ENCODE peak calls at places on chromosomes 5 and 9, in five cellular contexts. X, N, R, S and C are unnamed samples.
A peak's percentile ranks its signal among the peaks of the same experiment; 100 is the strongest.

GRCh38 chr5:142447887-142448286 is 123.1 kb upstream of the SPRY4 start:
- DNase-seq in X (no peak), N (no peak), R (no peak), S (no peak), C (no peak)

GRCh38 chr5:3105581-3105980 is 354.1 kb upstream of the IRX2 start:
- DNase-seq in X (no peak), N (no peak), R (no peak), S (no peak), C (no peak)

GRCh38 chr9:78644359-78644758 is 347.4 kb downstream of the PSAT1 start:
- DNase-seq in X (no peak), N (no peak), R (no peak), S (no peak), C (no peak)

GRCh38 chr5:14685757-14686156 is 21.2 kb downstream of the OTULIN start:
- DNase-seq in X (peak; percentile 27), N (no peak), R (no peak), S (no peak), C (peak; percentile 70)

GRCh38 chr9:38393128-38393809 is 767 bp downstream of the ALDH1B1 start:
- DNase-seq in X (no peak), N (no peak), R (no peak), S (no peak), C (no peak)

GRCh38 chr5:64165500-64166200 is at the start of gene RNF180:
- DNase-seq in X (peak; percentile 32), N (no peak), R (peak; percentile 15), S (peak; percentile 72), C (no peak)

GRCh38 chr5:95549030-95549429 is 5.7 kb downstream of the SKIC3 start:
- DNase-seq in X (no peak), N (no peak), R (no peak), S (no peak), C (no peak)

GRCh38 chr9:69570091-69570451 is 102.1 kb downstream of the APBA1 start:
- DNase-seq in X (no peak), N (no peak), R (no peak), S (no peak), C (no peak)

GRCh38 chr5:124614836-124615235 is 131.6 kb downstream of the ZNF608 start:
- DNase-seq in X (no peak), N (no peak), R (no peak), S (no peak), C (no peak)

GRCh38 chr5:171405615-171406014 is 13.8 kb upstream of the FGF18 start:
- DNase-seq in X (no peak), N (no peak), R (no peak), S (no peak), C (no peak)

GRCh38 chr5:129018836-129019235 is 53.5 kb downstream of the SLC27A6 start:
- DNase-seq in X (no peak), N (no peak), R (no peak), S (no peak), C (no peak)

GRCh38 chr5:154285661-154286408 is 95.3 kb downstream of the GALNT10 start:
- DNase-seq in X (no peak), N (no peak), R (no peak), S (no peak), C (peak; percentile 9)

GRCh38 chr5:115543931-115544370 is 624 bp downstream of the FEM1C start:
- DNase-seq in X (peak; percentile 53), N (peak; percentile 9), R (peak; percentile 59), S (peak; percentile 51), C (peak; percentile 13)